ENCODE peak calls at places on chromosomes 3 and 15, in eight cellular contexts. O, H, E, J, F, G, L and P are unnamed samples.

GRCh38 chr15:27059610-27060202 is 88.7 kb downstream of the GABRG3 start:
- DNase-seq in E (peak; percentile 74), H (no peak), J (peak; percentile 63), G (no peak), O (peak; percentile 56), F (peak; percentile 51), L (no peak), P (peak; percentile 0)

GRCh38 chr3:136751259-136752045 is 726 bp downstream of the STAG1 start:
- DNase-seq in O (peak; percentile 85), H (peak; percentile 54), G (peak; percentile 31), L (peak; percentile 62), F (peak; percentile 78), J (peak; percentile 76), E (peak; percentile 77), P (peak; percentile 68)

GRCh38 chr3:161371441-161372320 is at the start of gene SPTSSB:
- DNase-seq in L (peak; percentile 48), H (peak; percentile 64), G (no peak), E (no peak), J (peak; percentile 64), F (peak; percentile 67), O (peak; percentile 22), P (peak; percentile 54)

GRCh38 chr3:24565053-24565452 is 70.4 kb upstream of the THRB start:
- DNase-seq in H (no peak), O (no peak), J (no peak), G (no peak), F (no peak), L (no peak), E (no peak), P (no peak)

GRCh38 chr15:95760508-95760907 is 570.0 kb upstream of the NR2F2 start:
- DNase-seq in E (no peak), L (no peak), H (no peak), J (no peak), G (no peak), F (no peak), O (peak; percentile 17), P (no peak)

GRCh38 chr3:68057637-68058320 is 403.4 kb upstream of the SUCLG2 start:
- DNase-seq in J (no peak), H (no peak), L (no peak), F (peak; percentile 68), O (no peak), E (no peak), G (peak; percentile 43), P (no peak)

GRCh38 chr3:123267821-123268220 is 66.1 kb downstream of the SEC22A start:
- DNase-seq in J (no peak), E (no peak), G (no peak), O (no peak), F (no peak), H (no peak), L (no peak), P (no peak)

GRCh38 chr3:89682556-89682955 is 575.1 kb downstream of the EPHA3 start:
- DNase-seq in H (no peak), J (no peak), E (no peak), G (no peak), O (no peak), L (no peak), F (no peak), P (no peak)

GRCh38 chr15:40238927-40239591 is at the start of gene PAK6:
- DNase-seq in E (peak; percentile 64), L (peak; percentile 75), G (no peak), J (peak; percentile 33), F (peak; percentile 76), H (peak; percentile 72), O (no peak), P (no peak)

GRCh38 chr15:85406916-85407315 is 26.5 kb downstream of the AKAP13 start:
- DNase-seq in F (no peak), H (no peak), E (no peak), L (no peak), G (no peak), O (no peak), J (no peak), P (no peak)

GRCh38 chr3:189142527-189142926 is 29.2 kb upstream of the TPRG1 start:
- DNase-seq in O (no peak), L (no peak), J (no peak), E (no peak), G (no peak), H (no peak), F (peak; percentile 52), P (no peak)

GRCh38 chr15:33132722-33133345 is 61.7 kb downstream of the FMN1 start:
- DNase-seq in G (no peak), H (no peak), F (peak; percentile 21), L (peak; percentile 16), O (peak; percentile 83), J (peak; percentile 31), E (peak; percentile 52), P (peak; percentile 18)

GRCh38 chr3:154040283-154040682 is 80.9 kb upstream of the ARHGEF26 start:
- DNase-seq in L (no peak), G (no peak), H (no peak), F (no peak), O (peak; percentile 23), J (no peak), E (peak; percentile 68), P (peak; percentile 63)

GRCh38 chr3:124676236-124676635 is 54.0 kb upstream of the UMPS start:
- DNase-seq in G (no peak), F (no peak), E (no peak), O (peak; percentile 65), L (no peak), J (no peak), H (no peak), P (no peak)

GRCh38 chr3:42790714-42791229 is 13.5 kb downstream of the HIGD1A start:
- DNase-seq in O (peak; percentile 12), E (no peak), J (peak; percentile 2), L (no peak), H (no peak), G (no peak), F (no peak), P (no peak)

GRCh38 chr15:93982226-93982641 is 249.1 kb upstream of the MCTP2 start:
- DNase-seq in F (no peak), O (no peak), H (no peak), G (no peak), J (no peak), E (no peak), L (no peak), P (no peak)

GRCh38 chr3:177150970-177151627 is 46.2 kb downstream of the TBL1XR1 start:
- DNase-seq in G (no peak), O (peak; percentile 85), J (peak; percentile 71), F (peak; percentile 47), E (peak; percentile 45), L (peak; percentile 34), H (no peak), P (peak; percentile 47)

GRCh38 chr3:127002195-127003174 is 19.6 kb downstream of the PLXNA1 start:
- DNase-seq in E (no peak), O (peak; percentile 89), F (peak; percentile 20), L (no peak), G (no peak), H (peak; percentile 47), J (no peak), P (no peak)

GRCh38 chr3:127859706-127860105 is 37.4 kb upstream of the MGLL start:
- DNase-seq in J (no peak), E (no peak), L (no peak), H (no peak), O (no peak), G (no peak), F (no peak), P (no peak)

GRCh38 chr15:52180196-52180835 is 10.9 kb downstream of the GNB5 start:
- DNase-seq in H (no peak), E (no peak), F (peak; percentile 53), L (peak; percentile 72), O (no peak), G (no peak), J (no peak), P (no peak)

GRCh38 chr15:87326274-87326673 is 930.3 kb downstream of the NTRK3 start:
- DNase-seq in J (no peak), F (no peak), H (no peak), E (no peak), O (no peak), G (no peak), L (no peak), P (no peak)

GRCh38 chr3:131848111-131848510 is 186.7 kb downstream of the CPNE4 start:
- DNase-seq in O (no peak), G (no peak), E (no peak), H (no peak), L (no peak), J (no peak), F (no peak), P (peak; percentile 52)

GRCh38 chr3:128321418-128321817 is 145.3 kb downstream of the DNAJB8 start:
- DNase-seq in H (no peak), O (no peak), L (no peak), E (no peak), G (no peak), F (no peak), J (no peak), P (no peak)

GRCh38 chr15:83061680-83062079 is 5.4 kb downstream of the BTBD1 start:
- DNase-seq in J (no peak), G (no peak), L (no peak), H (no peak), F (no peak), E (no peak), O (no peak), P (no peak)

GRCh38 chr3:193194417-193194816 is 46.6 kb upstream of the PLAAT1 start:
- DNase-seq in H (no peak), F (no peak), O (no peak), E (no peak), L (no peak), G (no peak), J (no peak), P (no peak)

GRCh38 chr15:39028069-39028468 is 463.5 kb upstream of the RASGRP1 start:
- DNase-seq in H (no peak), F (no peak), L (no peak), E (no peak), G (no peak), J (no peak), O (peak; percentile 51), P (no peak)

GRCh38 chr3:143484851-143485512 is 363.3 kb downstream of the SLC9A9 start:
- DNase-seq in E (peak; percentile 29), G (no peak), O (no peak), J (no peak), H (no peak), F (no peak), L (no peak), P (no peak)

GRCh38 chr3:72591522-72592421 is 256.5 kb downstream of the SHQ1 start:
- DNase-seq in L (no peak), E (no peak), G (no peak), J (no peak), F (no peak), O (peak; percentile 89), H (no peak), P (no peak)

GRCh38 chr3:120908803-120909601 is 997 bp downstream of the STXBP5L start:
- DNase-seq in L (no peak), H (no peak), E (no peak), F (no peak), O (no peak), J (peak; percentile 47), G (no peak), P (peak; percentile 37)

GRCh38 chr3:188756241-188756640 is 415.5 kb upstream of the TPRG1 start:
- DNase-seq in E (peak; percentile 15), G (no peak), J (no peak), H (no peak), O (no peak), F (no peak), L (no peak), P (no peak)

GRCh38 chr15:57320543-57321220 is 55.6 kb upstream of the CGNL1 start:
- DNase-seq in J (no peak), L (no peak), H (no peak), F (no peak), E (no peak), G (no peak), O (peak; percentile 45), P (peak; percentile 74)

GRCh38 chr3:197364410-197365071 is 66.1 kb upstream of the DLG1 start:
- DNase-seq in O (no peak), J (peak; percentile 40), F (no peak), E (no peak), G (no peak), L (no peak), H (no peak), P (no peak)

GRCh38 chr3:162984752-162985151 is 1488.1 kb downstream of the OTOL1 start:
- DNase-seq in L (no peak), G (no peak), F (no peak), E (no peak), O (no peak), H (no peak), J (no peak), P (no peak)

GRCh38 chr3:169835533-169835932 is 22.8 kb upstream of the LRRC34 start:
- DNase-seq in L (no peak), F (no peak), J (no peak), H (no peak), E (no peak), G (no peak), O (no peak), P (no peak)